ENCODE peak calls at places on chromosomes 4 and X, in ten cellular contexts. K, Q, V, I, E, A, N, L, Z and T are unnamed samples.
A peak's percentile ranks its signal among the peaks of the same experiment; 100 is the strongest.

GRCh38 chr4:10089346-10089745 is 27.3 kb downstream of the WDR1 start:
- DNase-seq in A (peak; percentile 55), I (no peak), L (no peak), Q (no peak), V (peak; percentile 81), Z (peak; percentile 96), N (no peak), K (no peak), E (peak; percentile 62), T (no peak)

GRCh38 chr4:42302348-42302747 is 94.9 kb upstream of the SHISA3 start:
- DNase-seq in Z (peak; percentile 42), I (peak; percentile 43), L (peak; percentile 46), Q (no peak), A (no peak), N (no peak), E (no peak), K (no peak), V (peak; percentile 62), T (no peak)

GRCh38 chr4:107379054-107379869 is 340.8 kb downstream of the PAPSS1 start:
- DNase-seq in Z (no peak), E (no peak), L (no peak), I (peak; percentile 80), N (no peak), A (no peak), Q (peak; percentile 4), K (peak; percentile 23), V (no peak), T (peak; percentile 59)

GRCh38 chr4:20044502-20044911 is 207.2 kb upstream of the SLIT2 start:
- DNase-seq in V (no peak), K (no peak), E (no peak), I (peak; percentile 10), N (no peak), Z (no peak), A (no peak), L (no peak), Q (peak; percentile 72), T (peak; percentile 56)

GRCh38 chr4:4306920-4307319 is 16.9 kb downstream of the ZBTB49 start:
- DNase-seq in A (no peak), V (no peak), I (no peak), N (no peak), K (no peak), E (no peak), Z (no peak), Q (no peak), L (no peak), T (no peak)

GRCh38 chrX:13662537-13662841 is 9.5 kb downstream of the TCEANC start:
- DNase-seq in I (no peak), N (no peak), A (no peak), V (no peak), Z (no peak), Q (peak; percentile 84), E (no peak), K (no peak), L (no peak), T (peak; percentile 71)

GRCh38 chrX:120310861-120311631 is at the start of gene TMEM255A:
- DNase-seq in V (peak; percentile 66), L (no peak), N (no peak), K (no peak), Z (no peak), Q (no peak), I (peak; percentile 3), A (peak; percentile 37), E (peak; percentile 48), T (peak; percentile 25)

GRCh38 chr4:26207631-26208030 is 113.2 kb upstream of the RBPJ start:
- DNase-seq in Z (no peak), I (no peak), Q (no peak), K (no peak), N (no peak), V (no peak), L (no peak), A (no peak), E (no peak), T (no peak)

GRCh38 chrX:91434351-91435168 is at the start of gene PABPC5:
- DNase-seq in L (no peak), V (peak; percentile 79), Z (peak; percentile 0), N (no peak), K (peak; percentile 67), A (peak; percentile 49), Q (peak; percentile 35), I (peak; percentile 87), E (peak; percentile 81), T (peak; percentile 60)

GRCh38 chr4:145887241-145887964 is 51.2 kb downstream of the ZNF827 start:
- DNase-seq in N (no peak), E (no peak), Q (peak; percentile 62), V (peak; percentile 19), L (peak; percentile 45), I (peak; percentile 77), A (no peak), Z (no peak), K (peak; percentile 28), T (peak; percentile 81)

GRCh38 chrX:19824603-19825002 is 62.8 kb downstream of the SH3KBP1 start:
- DNase-seq in L (no peak), I (peak; percentile 54), Q (no peak), N (peak; percentile 26), A (no peak), K (no peak), Z (peak; percentile 14), E (no peak), V (no peak), T (peak; percentile 65)

GRCh38 chr4:142427456-142427855 is 418.6 kb downstream of the INPP4B start:
- DNase-seq in V (peak; percentile 5), E (no peak), Z (no peak), Q (no peak), N (no peak), I (no peak), A (no peak), L (no peak), K (no peak), T (no peak)

GRCh38 chr4:144449623-144450022 is 196.3 kb upstream of the HHIP start:
- DNase-seq in V (no peak), K (no peak), I (no peak), Q (peak; percentile 11), L (no peak), E (no peak), A (no peak), N (no peak), Z (no peak), T (peak; percentile 27)

GRCh38 chrX:37644381-37645305 is 40.9 kb upstream of the XK start:
- DNase-seq in V (no peak), L (no peak), N (no peak), A (no peak), I (no peak), Z (no peak), Q (no peak), E (no peak), K (no peak), T (no peak)

GRCh38 chr4:128338634-128339355 is 51.2 kb upstream of the PGRMC2 start:
- DNase-seq in K (peak; percentile 76), V (no peak), Z (no peak), E (no peak), Q (peak; percentile 86), A (no peak), L (no peak), I (peak; percentile 80), N (no peak), T (peak; percentile 91)

GRCh38 chr4:185019451-185020292 is 1.4 kb downstream of the HELT start:
- DNase-seq in N (no peak), K (no peak), I (no peak), Q (no peak), Z (no peak), A (no peak), L (no peak), V (peak; percentile 83), E (no peak), T (peak; percentile 21)
- H3K4me3 ChIP-seq in N (no peak overlapping the region), K (no peak overlapping the region), I (no peak overlapping the region), Q (no peak overlapping the region), Z (no peak overlapping the region), A (peak overlapping the region; percentile 27), L (no peak overlapping the region), V (peak overlapping the region; percentile 26), E (no peak overlapping the region), T (no peak overlapping the region)

GRCh38 chr4:104385713-104386112 is 109.0 kb downstream of the CXXC4 start:
- DNase-seq in I (no peak), E (no peak), A (no peak), N (no peak), K (no peak), L (no peak), Z (no peak), V (no peak), Q (no peak), T (no peak)

GRCh38 chr4:104382961-104383360 is 111.7 kb downstream of the CXXC4 start:
- DNase-seq in V (no peak), N (no peak), Q (no peak), K (no peak), Z (no peak), L (no peak), I (no peak), A (no peak), E (no peak), T (no peak)

GRCh38 chr4:104381729-104382128 is 113.0 kb downstream of the CXXC4 start:
- DNase-seq in V (no peak), E (no peak), I (no peak), L (no peak), K (no peak), Q (no peak), N (no peak), Z (no peak), A (no peak), T (no peak)
- H3K4me3 ChIP-seq in V (no peak overlapping the region), E (no peak overlapping the region), I (no peak overlapping the region), L (no peak overlapping the region), K (no peak overlapping the region), Q (no peak overlapping the region), N (no peak overlapping the region), Z (no peak overlapping the region), A (no peak overlapping the region), T (no peak overlapping the region)

GRCh38 chr4:17324431-17324830 is 187.5 kb downstream of the QDPR start:
- DNase-seq in I (peak; percentile 70), Z (peak; percentile 7), Q (peak; percentile 37), N (peak; percentile 19), E (no peak), L (peak; percentile 70), K (peak; percentile 84), V (peak; percentile 49), A (no peak), T (peak; percentile 44)
- H3K4me3 ChIP-seq in I (no peak overlapping the region), Z (no peak overlapping the region), Q (no peak overlapping the region), N (no peak overlapping the region), E (no peak overlapping the region), L (no peak overlapping the region), K (no peak overlapping the region), V (no peak overlapping the region), A (no peak overlapping the region), T (no peak overlapping the region)

GRCh38 chrX:118726887-118727685 is at the start of gene IL13RA1:
- DNase-seq in N (no peak), Z (peak; percentile 85), E (peak; percentile 93), V (peak; percentile 96), Q (no peak), K (peak; percentile 79), A (peak; percentile 87), L (peak; percentile 48), I (peak; percentile 90), T (peak; percentile 79)

GRCh38 chrX:118724775-118725174 is 2.6 kb upstream of the IL13RA1 start:
- DNase-seq in K (peak; percentile 31), V (no peak), E (no peak), I (peak; percentile 30), N (no peak), Q (no peak), L (no peak), A (no peak), Z (peak; percentile 63), T (no peak)

GRCh38 chrX:118727686-118728339 is 407 bp downstream of the IL13RA1 start:
- DNase-seq in A (peak; percentile 67), Z (peak; percentile 51), V (no peak), Q (no peak), I (peak; percentile 19), E (peak; percentile 84), K (peak; percentile 53), L (no peak), N (no peak), T (peak; percentile 26)

GRCh38 chrX:118730500-118731247 is 3.3 kb downstream of the IL13RA1 start:
- DNase-seq in A (no peak), I (peak; percentile 65), N (no peak), E (no peak), K (peak; percentile 14), L (no peak), Z (no peak), V (peak; percentile 43), Q (peak; percentile 59), T (peak; percentile 87)

GRCh38 chrX:118729043-118729652 is 1.7 kb downstream of the IL13RA1 start:
- DNase-seq in V (no peak), I (no peak), L (no peak), K (no peak), A (no peak), Q (no peak), E (no peak), Z (no peak), N (no peak), T (no peak)
- H3K4me3 ChIP-seq in V (no peak overlapping the region), I (no peak overlapping the region), L (no peak overlapping the region), K (no peak overlapping the region), A (peak overlapping the region; percentile 64), Q (no peak overlapping the region), E (no peak overlapping the region), Z (no peak overlapping the region), N (no peak overlapping the region), T (no peak overlapping the region)